ENCODE peak calls at places on chromosomes 16 and 17, in six cellular contexts. Z, X, U, M, T and O are unnamed samples.
A peak's percentile ranks its signal among the peaks of the same experiment; 100 is the strongest.

GRCh38 chr17:74643826-74644225 is 20.3 kb upstream of the CD300E start:
- DNase-seq in U (no peak), T (no peak), X (no peak), Z (no peak), M (no peak), O (no peak)

GRCh38 chr17:21462259-21462658 is 86.1 kb downstream of the KCNJ12 start:
- DNase-seq in U (no peak), Z (no peak), T (no peak), X (no peak), M (no peak), O (no peak)

GRCh38 chr16:70579648-70580630 is 56.3 kb downstream of the SF3B3 start:
- DNase-seq in Z (no peak), T (peak; percentile 65), U (peak; percentile 63), M (no peak), X (no peak), O (no peak)

GRCh38 chr16:1612320-1613111 is at the start of gene CRAMP1:
- DNase-seq in X (peak; percentile 33), U (no peak), T (no peak), Z (no peak), M (peak; percentile 38), O (peak; percentile 51)

GRCh38 chr17:67800495-67800928 is 24.8 kb upstream of the BPTF start:
- DNase-seq in M (peak; percentile 80), X (peak; percentile 71), Z (peak; percentile 82), T (peak; percentile 74), U (peak; percentile 22), O (peak; percentile 84)

GRCh38 chr17:1227917-1228751 is 42.1 kb upstream of the BHLHA9 start:
- DNase-seq in M (no peak), U (no peak), T (peak; percentile 29), Z (peak; percentile 81), X (no peak), O (peak; percentile 84)

GRCh38 chr17:2211661-2212327 is 91.8 kb downstream of the SMG6 start:
- DNase-seq in M (no peak), Z (no peak), T (no peak), X (no peak), U (no peak), O (no peak)

GRCh38 chr17:76367647-76368046 is 13.9 kb upstream of the PRPSAP1 start:
- DNase-seq in Z (no peak), T (no peak), M (no peak), U (no peak), X (no peak), O (no peak)

GRCh38 chr17:29042679-29043538 is at the start of gene PIPOX:
- DNase-seq in M (no peak), X (peak; percentile 94), U (no peak), Z (peak; percentile 39), T (no peak), O (peak; percentile 43)

GRCh38 chr17:72567774-72568173 is 447.0 kb downstream of the SOX9 start:
- DNase-seq in X (no peak), Z (no peak), U (no peak), M (no peak), T (no peak), O (no peak)

GRCh38 chr17:54348234-54348633 is 525.5 kb downstream of the KIF2B start:
- DNase-seq in Z (no peak), T (no peak), X (no peak), M (no peak), U (no peak), O (no peak)

GRCh38 chr16:78993342-78993741 is 607.2 kb downstream of the MAF start:
- DNase-seq in T (no peak), U (no peak), M (no peak), X (no peak), Z (no peak), O (no peak)

GRCh38 chr17:31686495-31686894 is 172.5 kb downstream of the COPRS start:
- DNase-seq in Z (no peak), T (no peak), M (no peak), U (no peak), X (no peak), O (no peak)

GRCh38 chr17:75601057-75601987 is 13.7 kb downstream of the MYO15B start:
- DNase-seq in M (peak; percentile 82), T (peak; percentile 8), X (peak; percentile 79), U (no peak), Z (peak; percentile 81), O (peak; percentile 86)

GRCh38 chr16:85673529-85674417 is 15.0 kb downstream of the GINS2 start:
- DNase-seq in Z (no peak), M (no peak), U (peak; percentile 46), T (peak; percentile 69), X (peak; percentile 71), O (no peak)

GRCh38 chr16:3175157-3176153 is 12.5 kb upstream of the OR1F1 start:
- DNase-seq in U (no peak), M (peak; percentile 71), T (no peak), X (peak; percentile 75), Z (no peak), O (peak; percentile 52)

GRCh38 chr16:83245061-83245460 is 562.7 kb upstream of the HSBP1 start:
- DNase-seq in X (no peak), T (no peak), U (no peak), Z (no peak), M (no peak), O (no peak)

GRCh38 chr16:86252596-86252995 is 257.7 kb upstream of the FOXF1 start:
- DNase-seq in Z (no peak), T (no peak), M (no peak), U (no peak), X (peak; percentile 32), O (no peak)

GRCh38 chr16:70751593-70751992 is 49.4 kb downstream of the VAC14 start:
- DNase-seq in X (no peak), M (no peak), U (no peak), Z (no peak), T (no peak), O (no peak)

GRCh38 chr16:72189865-72190371 is 18.0 kb upstream of the PMFBP1 start:
- DNase-seq in M (no peak), T (no peak), X (no peak), Z (no peak), U (no peak), O (no peak)

GRCh38 chr17:80605326-80606066 is 60.9 kb downstream of the RPTOR start:
- DNase-seq in Z (peak; percentile 82), U (no peak), X (no peak), T (no peak), M (peak; percentile 40), O (peak; percentile 80)

GRCh38 chr16:56042416-56042815 is 148.9 kb upstream of the GNAO1 start:
- DNase-seq in X (no peak), T (no peak), Z (no peak), U (no peak), M (no peak), O (no peak)

GRCh38 chr16:56038564-56039098 is 152.7 kb upstream of the GNAO1 start:
- DNase-seq in Z (no peak), U (no peak), T (no peak), M (no peak), X (no peak), O (no peak)

GRCh38 chr16:56047307-56048234 is 143.7 kb upstream of the GNAO1 start:
- DNase-seq in X (no peak), Z (no peak), T (peak; percentile 18), U (no peak), M (no peak), O (no peak)

DNA sequence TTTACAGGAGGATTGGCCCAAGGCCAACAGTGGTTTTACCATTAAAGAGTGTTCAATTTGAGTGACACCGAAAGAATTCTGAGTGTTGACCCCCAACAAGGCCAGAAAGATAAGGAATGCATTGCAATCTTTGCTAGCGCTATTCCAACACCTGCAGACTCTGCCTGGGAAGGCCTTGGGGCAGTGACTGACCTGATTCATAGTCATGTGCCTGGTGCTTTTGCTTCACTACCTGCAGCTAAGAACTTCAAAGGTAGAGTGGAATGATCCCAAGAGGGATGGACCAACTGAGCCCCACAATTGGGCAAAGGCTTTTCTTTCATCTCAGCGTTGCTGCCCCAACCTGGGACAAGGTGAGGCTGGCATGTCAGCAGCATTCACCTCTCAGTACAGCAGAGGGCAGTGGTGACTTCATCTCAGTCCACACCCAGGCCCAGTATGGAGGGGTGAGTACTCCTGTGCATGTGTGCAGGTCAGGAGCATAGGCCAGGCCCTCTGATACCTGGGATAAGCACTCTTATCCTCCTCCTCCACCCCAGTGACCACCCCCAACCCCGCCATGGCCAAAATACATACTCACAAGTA is 149.6 kb upstream of the GNAO1 start:
- DNase-seq in X (peak; percentile 10), T (peak; percentile 22), M (peak; percentile 6), Z (peak; percentile 33), U (no peak), O (peak; percentile 41)
- TF ChIP-seq CTCF in X (peak; percentile 38), T (peak; percentile 44), M (no peak), Z (peak; percentile 46), U (no peak), O (peak; percentile 47)

GRCh38 chr17:49967205-49967604 is 1.8 kb upstream of the DLX4 start:
- DNase-seq in X (no peak), Z (no peak), T (no peak), M (no peak), U (no peak), O (no peak)
- TF ChIP-seq CTCF in X (no peak), Z (no peak), T (no peak), M (no peak), U (no peak), O (no peak)

DNA sequence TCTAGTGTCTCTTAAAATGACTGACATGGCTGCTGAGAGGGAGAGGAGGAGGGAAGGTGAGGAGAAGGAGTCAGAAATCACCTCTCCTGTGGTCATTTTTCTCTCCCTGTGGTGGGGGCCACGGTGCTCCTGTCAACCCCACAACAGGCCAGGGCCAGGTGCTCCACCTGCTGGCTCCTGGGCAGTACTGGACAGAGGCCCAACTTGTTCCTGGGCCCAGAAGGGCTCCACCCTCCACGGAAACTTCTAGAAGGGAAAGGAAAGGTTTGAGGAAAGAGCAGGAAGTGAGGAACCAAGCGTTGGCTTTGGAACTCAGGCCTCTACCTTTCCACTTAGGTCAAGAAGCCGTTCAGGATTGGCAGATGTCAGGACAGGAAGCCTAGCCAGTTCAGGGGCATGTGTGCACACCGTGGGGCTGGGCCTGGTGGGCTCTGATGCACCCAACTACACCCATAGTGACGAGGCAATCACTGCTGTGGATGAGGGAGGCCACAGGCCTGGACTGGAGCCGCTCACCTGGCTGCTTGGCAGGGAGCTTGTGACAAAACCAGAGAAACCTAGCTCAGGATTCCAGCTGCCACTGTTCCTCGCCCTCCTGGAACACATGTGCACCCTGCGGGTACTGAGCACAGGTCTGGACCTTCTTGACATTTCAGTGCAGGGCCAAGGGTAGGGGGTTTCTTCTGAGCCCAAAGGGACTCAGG is 36.1 kb downstream of the WNT3 start:
- DNase-seq in T (no peak), Z (peak; percentile 66), U (no peak), M (peak; percentile 74), X (no peak), O (peak; percentile 74)
- TF ChIP-seq CTCF in T (peak; percentile 30), Z (peak; percentile 83), U (no peak), M (peak; percentile 86), X (peak; percentile 48), O (peak; percentile 70)

GRCh38 chr17:64216385-64217248 is 46.4 kb downstream of the TEX2 start:
- DNase-seq in U (no peak), Z (peak; percentile 73), T (peak; percentile 49), X (no peak), M (no peak), O (peak; percentile 70)
- TF ChIP-seq CTCF in U (no peak), Z (peak; percentile 56), T (no peak), X (no peak), M (no peak), O (peak; percentile 56)